ENCODE peak calls at places on chromosomes 11 and 22, in nine cellular contexts. One of them, this sample, is unnamed.
A peak's percentile ranks its signal among the peaks of the same experiment; 100 is the strongest.

GRCh38 chr11:130029137-130029536 is 26.5 kb upstream of the PRDM10 start:
- DNase-seq in NCI-H345: no peak
- DNase-seq in ELF-1: no peak
- DNase-seq in mesenteric fat pad: no peak
- DNase-seq in renal cortical epithelial cell: peak; percentile 88
- DNase-seq in ACHN: no peak
- DNase-seq in DND-41: no peak
- DNase-seq in stomach: no peak
- DNase-seq in NCI-H1436: no peak
- DNase-seq in this sample: no peak

GRCh38 chr11:40125054-40125453 is 1334.4 kb downstream of the LRRC4C start:
- DNase-seq in NCI-H345: no peak
- DNase-seq in ACHN: no peak
- DNase-seq in stomach: no peak
- DNase-seq in ELF-1: no peak
- DNase-seq in renal cortical epithelial cell: no peak
- DNase-seq in DND-41: no peak
- DNase-seq in mesenteric fat pad: no peak
- DNase-seq in NCI-H1436: no peak
- DNase-seq in this sample: no peak

GRCh38 chr11:48116843-48117242 is 99.8 kb upstream of the OR4B1 start:
- DNase-seq in stomach: no peak
- DNase-seq in ELF-1: no peak
- DNase-seq in ACHN: peak; percentile 9
- DNase-seq in NCI-H1436: no peak
- DNase-seq in NCI-H345: no peak
- DNase-seq in renal cortical epithelial cell: no peak
- DNase-seq in mesenteric fat pad: no peak
- DNase-seq in DND-41: no peak
- DNase-seq in this sample: no peak

GRCh38 chr11:113689711-113690618 is 16.1 kb downstream of the TMPRSS5 start:
- DNase-seq in stomach: no peak
- DNase-seq in mesenteric fat pad: no peak
- DNase-seq in renal cortical epithelial cell: no peak
- DNase-seq in NCI-H345: no peak
- DNase-seq in ELF-1: no peak
- DNase-seq in DND-41: no peak
- DNase-seq in ACHN: no peak
- DNase-seq in NCI-H1436: no peak
- DNase-seq in this sample: no peak

GRCh38 chr11:71496421-71496820 is 30.6 kb upstream of the KRTAP5-7 start:
- DNase-seq in renal cortical epithelial cell: no peak
- DNase-seq in ACHN: no peak
- DNase-seq in NCI-H1436: no peak
- DNase-seq in DND-41: no peak
- DNase-seq in stomach: peak; percentile 17
- DNase-seq in ELF-1: no peak
- DNase-seq in mesenteric fat pad: peak; percentile 67
- DNase-seq in NCI-H345: no peak
- DNase-seq in this sample: no peak

GRCh38 chr22:17786435-17787158 is 12.3 kb upstream of the BID start:
- DNase-seq in NCI-H1436: no peak
- DNase-seq in renal cortical epithelial cell: no peak
- DNase-seq in NCI-H345: peak; percentile 71
- DNase-seq in stomach: peak; percentile 57
- DNase-seq in ELF-1: peak; percentile 97
- DNase-seq in DND-41: peak; percentile 35
- DNase-seq in ACHN: no peak
- DNase-seq in mesenteric fat pad: no peak
- DNase-seq in this sample: no peak

GRCh38 chr11:119369035-119369925 is 12.2 kb downstream of the USP2 start:
- DNase-seq in ELF-1: no peak
- DNase-seq in ACHN: no peak
- DNase-seq in NCI-H345: no peak
- DNase-seq in NCI-H1436: peak; percentile 27
- DNase-seq in stomach: no peak
- DNase-seq in mesenteric fat pad: peak; percentile 55
- DNase-seq in DND-41: no peak
- DNase-seq in renal cortical epithelial cell: peak; percentile 43
- DNase-seq in this sample: no peak

GRCh38 chr11:46671958-46672315 is 28.5 kb downstream of the ARHGAP1 start:
- DNase-seq in NCI-H345: no peak
- DNase-seq in NCI-H1436: no peak
- DNase-seq in mesenteric fat pad: no peak
- DNase-seq in ELF-1: no peak
- DNase-seq in DND-41: no peak
- DNase-seq in renal cortical epithelial cell: no peak
- DNase-seq in ACHN: no peak
- DNase-seq in stomach: no peak
- DNase-seq in this sample: no peak

GRCh38 chr22:30186048-30186447 is 60.5 kb downstream of the LIF start:
- DNase-seq in NCI-H1436: no peak
- DNase-seq in renal cortical epithelial cell: no peak
- DNase-seq in ELF-1: no peak
- DNase-seq in mesenteric fat pad: no peak
- DNase-seq in NCI-H345: no peak
- DNase-seq in ACHN: no peak
- DNase-seq in DND-41: no peak
- DNase-seq in stomach: no peak
- DNase-seq in this sample: no peak

GRCh38 chr22:32466496-32466895 is 2.2 kb upstream of the BPIFC start:
- DNase-seq in NCI-H345: no peak
- DNase-seq in DND-41: no peak
- DNase-seq in NCI-H1436: no peak
- DNase-seq in ACHN: no peak
- DNase-seq in renal cortical epithelial cell: no peak
- DNase-seq in ELF-1: no peak
- DNase-seq in mesenteric fat pad: no peak
- DNase-seq in stomach: no peak
- DNase-seq in this sample: no peak

GRCh38 chr22:24333301-24333700 is 62.7 kb downstream of the SPECC1L start:
- DNase-seq in renal cortical epithelial cell: no peak
- DNase-seq in DND-41: no peak
- DNase-seq in mesenteric fat pad: no peak
- DNase-seq in NCI-H345: no peak
- DNase-seq in ELF-1: no peak
- DNase-seq in stomach: no peak
- DNase-seq in ACHN: no peak
- DNase-seq in NCI-H1436: no peak
- DNase-seq in this sample: no peak

GRCh38 chr11:121587182-121587581 is 134.4 kb upstream of the SORL1-AS1 start:
- DNase-seq in renal cortical epithelial cell: no peak
- DNase-seq in mesenteric fat pad: no peak
- DNase-seq in stomach: no peak
- DNase-seq in ACHN: no peak
- DNase-seq in NCI-H1436: no peak
- DNase-seq in DND-41: no peak
- DNase-seq in NCI-H345: no peak
- DNase-seq in ELF-1: no peak
- DNase-seq in this sample: no peak

GRCh38 chr22:19810381-19811141 is 44.1 kb downstream of the GNB1L start:
- DNase-seq in mesenteric fat pad: peak; percentile 79
- DNase-seq in NCI-H345: no peak
- DNase-seq in renal cortical epithelial cell: peak; percentile 19
- DNase-seq in ACHN: no peak
- DNase-seq in DND-41: no peak
- DNase-seq in NCI-H1436: no peak
- DNase-seq in ELF-1: peak; percentile 47
- DNase-seq in stomach: no peak
- DNase-seq in this sample: no peak

GRCh38 chr11:66907751-66908173 is 50.4 kb downstream of the PC start:
- DNase-seq in stomach: no peak
- DNase-seq in DND-41: no peak
- DNase-seq in ELF-1: peak; percentile 48
- DNase-seq in NCI-H1436: no peak
- DNase-seq in renal cortical epithelial cell: peak; percentile 40
- DNase-seq in NCI-H345: no peak
- DNase-seq in ACHN: no peak
- DNase-seq in mesenteric fat pad: no peak
- DNase-seq in this sample: no peak

GRCh38 chr22:19801340-19802000 is 40.9 kb downstream of the TBX1 start:
- DNase-seq in ACHN: no peak
- DNase-seq in ELF-1: no peak
- DNase-seq in NCI-H1436: no peak
- DNase-seq in renal cortical epithelial cell: no peak
- DNase-seq in mesenteric fat pad: no peak
- DNase-seq in DND-41: no peak
- DNase-seq in NCI-H345: no peak
- DNase-seq in stomach: no peak
- DNase-seq in this sample: no peak

GRCh38 chr11:62137276-62137861 is 13.6 kb downstream of the INCENP start:
- DNase-seq in DND-41: no peak
- DNase-seq in NCI-H1436: no peak
- DNase-seq in renal cortical epithelial cell: no peak
- DNase-seq in NCI-H345: peak; percentile 17
- DNase-seq in stomach: no peak
- DNase-seq in ACHN: no peak
- DNase-seq in ELF-1: no peak
- DNase-seq in mesenteric fat pad: peak; percentile 49
- DNase-seq in this sample: no peak

GRCh38 chr22:28792491-28793383 is 7.6 kb downstream of the XBP1 start:
- DNase-seq in ELF-1: no peak
- DNase-seq in NCI-H345: no peak
- DNase-seq in ACHN: no peak
- DNase-seq in stomach: no peak
- DNase-seq in NCI-H1436: no peak
- DNase-seq in mesenteric fat pad: no peak
- DNase-seq in DND-41: peak; percentile 73
- DNase-seq in renal cortical epithelial cell: no peak
- DNase-seq in this sample: no peak

GRCh38 chr11:12216542-12217422 is 106.4 kb downstream of the MICAL2 start:
- DNase-seq in mesenteric fat pad: no peak
- DNase-seq in ACHN: no peak
- DNase-seq in ELF-1: no peak
- DNase-seq in DND-41: peak; percentile 56
- DNase-seq in stomach: peak; percentile 56
- DNase-seq in NCI-H345: no peak
- DNase-seq in renal cortical epithelial cell: no peak
- DNase-seq in NCI-H1436: no peak
- DNase-seq in this sample: peak; percentile 33

GRCh38 chr11:121240650-121241299 is 51.8 kb upstream of the SC5D start:
- DNase-seq in mesenteric fat pad: no peak
- DNase-seq in renal cortical epithelial cell: no peak
- DNase-seq in ACHN: no peak
- DNase-seq in NCI-H1436: no peak
- DNase-seq in stomach: no peak
- DNase-seq in ELF-1: no peak
- DNase-seq in DND-41: no peak
- DNase-seq in NCI-H345: no peak
- DNase-seq in this sample: no peak

GRCh38 chr11:71301858-71302533 is 49.6 kb upstream of the SHANK2 start:
- DNase-seq in stomach: peak; percentile 17
- DNase-seq in ACHN: no peak
- DNase-seq in NCI-H1436: no peak
- DNase-seq in ELF-1: peak; percentile 2
- DNase-seq in DND-41: no peak
- DNase-seq in NCI-H345: no peak
- DNase-seq in renal cortical epithelial cell: no peak
- DNase-seq in mesenteric fat pad: peak; percentile 77
- DNase-seq in this sample: no peak

GRCh38 chr11:18736590-18737148 is 10.7 kb upstream of the IGSF22 start:
- DNase-seq in ACHN: no peak
- DNase-seq in NCI-H1436: no peak
- DNase-seq in mesenteric fat pad: no peak
- DNase-seq in NCI-H345: no peak
- DNase-seq in stomach: no peak
- DNase-seq in DND-41: no peak
- DNase-seq in renal cortical epithelial cell: no peak
- DNase-seq in ELF-1: peak; percentile 61
- DNase-seq in this sample: no peak

GRCh38 chr11:13116491-13116890 is 107.4 kb downstream of the RASSF10 start:
- DNase-seq in ACHN: no peak
- DNase-seq in mesenteric fat pad: no peak
- DNase-seq in NCI-H345: no peak
- DNase-seq in NCI-H1436: no peak
- DNase-seq in renal cortical epithelial cell: no peak
- DNase-seq in stomach: no peak
- DNase-seq in ELF-1: no peak
- DNase-seq in DND-41: no peak
- DNase-seq in this sample: no peak

GRCh38 chr22:18927573-18927972 is 8.5 kb downstream of the PRODH start:
- DNase-seq in NCI-H345: no peak
- DNase-seq in NCI-H1436: no peak
- DNase-seq in DND-41: no peak
- DNase-seq in stomach: no peak
- DNase-seq in ACHN: no peak
- DNase-seq in mesenteric fat pad: no peak
- DNase-seq in ELF-1: no peak
- DNase-seq in renal cortical epithelial cell: no peak
- DNase-seq in this sample: no peak

GRCh38 chr11:79437981-79438630 is 2.7 kb downstream of the TENM4 start:
- DNase-seq in mesenteric fat pad: no peak
- DNase-seq in ELF-1: no peak
- DNase-seq in NCI-H1436: no peak
- DNase-seq in DND-41: no peak
- DNase-seq in stomach: no peak
- DNase-seq in NCI-H345: peak; percentile 63
- DNase-seq in ACHN: no peak
- DNase-seq in renal cortical epithelial cell: peak; percentile 73
- DNase-seq in this sample: peak; percentile 4

GRCh38 chr11:69979632-69980031 is 98.5 kb upstream of the ANO1 start:
- DNase-seq in NCI-H345: no peak
- DNase-seq in DND-41: no peak
- DNase-seq in NCI-H1436: no peak
- DNase-seq in renal cortical epithelial cell: no peak
- DNase-seq in stomach: no peak
- DNase-seq in ELF-1: no peak
- DNase-seq in mesenteric fat pad: no peak
- DNase-seq in ACHN: no peak
- DNase-seq in this sample: no peak

GRCh38 chr11:17992916-17993315 is 19.9 kb downstream of the SERGEF start:
- DNase-seq in renal cortical epithelial cell: peak; percentile 29
- DNase-seq in mesenteric fat pad: no peak
- DNase-seq in ELF-1: no peak
- DNase-seq in NCI-H345: no peak
- DNase-seq in stomach: no peak
- DNase-seq in NCI-H1436: no peak
- DNase-seq in ACHN: no peak
- DNase-seq in DND-41: no peak
- DNase-seq in this sample: peak; percentile 66

GRCh38 chr11:76291576-76292526 is 85.5 kb upstream of the WNT11 start:
- DNase-seq in ACHN: peak; percentile 74
- DNase-seq in ELF-1: peak; percentile 76
- DNase-seq in stomach: no peak
- DNase-seq in renal cortical epithelial cell: peak; percentile 28
- DNase-seq in NCI-H345: peak; percentile 93
- DNase-seq in DND-41: no peak
- DNase-seq in mesenteric fat pad: no peak
- DNase-seq in NCI-H1436: no peak
- DNase-seq in this sample: no peak

GRCh38 chr11:1152316-1153104 is 5.2 kb upstream of the MUC5AC start:
- DNase-seq in mesenteric fat pad: peak; percentile 64
- DNase-seq in ELF-1: peak; percentile 20
- DNase-seq in NCI-H345: no peak
- DNase-seq in ACHN: peak; percentile 78
- DNase-seq in stomach: peak; percentile 72
- DNase-seq in DND-41: no peak
- DNase-seq in renal cortical epithelial cell: peak; percentile 70
- DNase-seq in NCI-H1436: no peak
- DNase-seq in this sample: no peak

GRCh38 chr11:117175104-117175503 is 3.4 kb upstream of the SIDT2 start:
- DNase-seq in renal cortical epithelial cell: no peak
- DNase-seq in ELF-1: no peak
- DNase-seq in mesenteric fat pad: peak; percentile 37
- DNase-seq in NCI-H1436: no peak
- DNase-seq in ACHN: no peak
- DNase-seq in DND-41: no peak
- DNase-seq in NCI-H345: no peak
- DNase-seq in stomach: peak; percentile 23
- DNase-seq in this sample: no peak

GRCh38 chr11:27423125-27423524 is 49.5 kb downstream of the LGR4 start:
- DNase-seq in stomach: peak; percentile 31
- DNase-seq in NCI-H345: no peak
- DNase-seq in ELF-1: peak; percentile 76
- DNase-seq in ACHN: no peak
- DNase-seq in renal cortical epithelial cell: peak; percentile 82
- DNase-seq in DND-41: no peak
- DNase-seq in mesenteric fat pad: no peak
- DNase-seq in NCI-H1436: no peak
- DNase-seq in this sample: no peak

GRCh38 chr22:46379301-46379930 is 43.9 kb downstream of the TRMU start:
- DNase-seq in stomach: peak; percentile 63
- DNase-seq in ACHN: peak; percentile 87
- DNase-seq in DND-41: no peak
- DNase-seq in NCI-H1436: no peak
- DNase-seq in ELF-1: no peak
- DNase-seq in mesenteric fat pad: no peak
- DNase-seq in NCI-H345: no peak
- DNase-seq in renal cortical epithelial cell: peak; percentile 93
- DNase-seq in this sample: no peak

This sample was measured in prostate gland.